ENCODE peak calls at places on chromosome 20, in seven cellular contexts. A is H9, P is mesendoderm, Q is IMR-90, Z is neuronal stem cell, F is H1, H is trophoblast cell. Y is an unnamed sample.

GRCh38 chr20:53786071-53786444 is 192.4 kb upstream of the ZNF217 start:
- DNase-seq in F (no peak), A (no peak), Q (no peak), Z (no peak), P (no peak), H (peak), Y (no peak)

GRCh38 chr20:64223526-64224067 is 32.0 kb upstream of the PCMTD2 start:
- DNase-seq in H (no peak), P (peak), A (peak), F (peak), Z (peak), Q (peak), Y (peak)

GRCh38 chr20:17716331-17716730 is 16.6 kb downstream of the BANF2 start:
- DNase-seq in A (no peak), H (no peak), F (no peak), Q (no peak), P (no peak), Z (no peak), Y (no peak)

GRCh38 chr20:10954137-10954840 is 280.5 kb upstream of the JAG1 start:
- DNase-seq in Q (peak), H (peak), F (no peak), Z (no peak), P (peak), A (no peak), Y (no peak)

GRCh38 chr20:1154734-1155133 is 30.0 kb downstream of the TMEM74B start:
- DNase-seq in A (no peak), P (no peak), Z (no peak), H (no peak), Q (no peak), F (no peak), Y (no peak)

GRCh38 chr20:18973499-18974173 is 160.1 kb downstream of the SCP2D1 start:
- DNase-seq in Q (no peak), F (no peak), Z (no peak), P (no peak), H (no peak), A (no peak), Y (no peak)

GRCh38 chr20:33415948-33416347 is 14.6 kb upstream of the CDK5RAP1 start:
- DNase-seq in P (peak), F (peak), Z (peak), Q (peak), A (peak), H (no peak), Y (peak)

GRCh38 chr20:50654899-50655298 is 36.4 kb downstream of the RIPOR3 start:
- DNase-seq in Q (no peak), F (no peak), A (no peak), Z (no peak), H (no peak), P (no peak), Y (no peak)

GRCh38 chr20:44069203-44069931 is 117.6 kb downstream of the JPH2 start:
- DNase-seq in H (no peak), P (no peak), F (no peak), A (no peak), Z (no peak), Q (no peak), Y (no peak)

GRCh38 chr20:20439602-20440001 is 71.7 kb downstream of the INSM1 start:
- DNase-seq in P (no peak), A (no peak), H (no peak), F (no peak), Q (no peak), Z (no peak), Y (no peak)

GRCh38 chr20:12591949-12592470 is 416.8 kb upstream of the SPTLC3 start:
- DNase-seq in H (peak), F (no peak), A (no peak), Q (no peak), P (peak), Z (no peak), Y (no peak)

GRCh38 chr20:61236677-61237076 is 15.4 kb upstream of the CDH4 start:
- DNase-seq in P (peak), H (no peak), Z (no peak), Q (no peak), F (no peak), A (no peak), Y (no peak)

GRCh38 chr20:37796121-37796520 is 102.3 kb downstream of the CTNNBL1 start:
- DNase-seq in Z (no peak), P (no peak), H (no peak), F (no peak), A (no peak), Q (no peak), Y (no peak)

GRCh38 chr20:62766716-62767115 is 29.6 kb upstream of the MRGBP start:
- DNase-seq in Z (no peak), Q (no peak), A (no peak), H (no peak), P (no peak), F (no peak), Y (no peak)

GRCh38 chr20:9476637-9477036 is 37.8 kb upstream of the LAMP5 start:
- DNase-seq in F (no peak), P (no peak), Q (no peak), Z (no peak), H (no peak), A (no peak), Y (no peak)

GRCh38 chr20:18956878-18957277 is 143.3 kb downstream of the SCP2D1 start:
- DNase-seq in A (no peak), Z (no peak), F (no peak), Q (no peak), H (no peak), P (no peak), Y (no peak)

GRCh38 chr20:10790013-10790412 is 116.2 kb upstream of the JAG1 start:
- DNase-seq in A (no peak), F (no peak), H (peak), P (no peak), Q (no peak), Z (no peak), Y (no peak)

GRCh38 chr20:17630151-17630805 is 51.8 kb downstream of the RRBP1 start:
- DNase-seq in Q (no peak), P (no peak), H (no peak), F (no peak), Z (no peak), A (no peak), Y (no peak)

DNA sequence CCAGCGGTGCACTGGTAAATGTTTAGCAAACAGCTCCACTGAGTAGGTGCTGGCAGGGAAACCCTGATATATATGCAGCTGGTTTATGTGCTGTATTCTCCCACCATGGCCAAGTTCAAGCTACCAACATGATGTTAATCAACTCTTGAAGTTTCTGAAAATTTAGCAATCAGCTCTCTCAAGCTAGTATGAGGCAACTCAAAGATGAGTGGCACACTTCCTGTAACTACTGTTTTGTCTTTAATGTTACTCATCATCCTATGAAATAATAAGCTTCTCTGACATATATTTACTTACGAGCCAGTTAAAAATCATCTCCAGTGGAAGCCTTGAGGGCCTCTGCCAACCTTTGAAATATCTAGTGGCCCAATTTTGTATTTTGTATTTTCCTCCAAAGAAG is 54.7 kb downstream of the TRMT6 start:
- DNase-seq in F (no peak), Z (no peak), H (no peak), P (no peak), A (no peak), Q (no peak), Y (no peak)
- H2BK120ac ChIP-seq in F (no peak), Z (no peak), H (no peak), P (no peak), A (no peak), Q (no peak), Y (no peak)

GRCh38 chr20:6381887-6382286 is 259.1 kb upstream of the FERMT1 start:
- DNase-seq in F (no peak), Z (peak), P (peak), A (no peak), H (no peak), Q (peak), Y (peak)
- H2BK120ac ChIP-seq in F (no peak), Z (no peak), P (no peak), A (no peak), H (no peak), Q (no peak), Y (no peak)

GRCh38 chr20:49283176-49283702 is 5.4 kb upstream of the ZNFX1 start:
- DNase-seq in A (no peak), P (peak), Z (no peak), Q (no peak), F (no peak), H (no peak), Y (no peak)
- H2BK120ac ChIP-seq in A (no peak), P (no peak), Z (no peak), Q (no peak), F (no peak), H (no peak), Y (no peak)

GRCh38 chr20:59583428-59584277 is 20.7 kb upstream of the PHACTR3 start:
- DNase-seq in P (no peak), F (no peak), Z (no peak), Q (no peak), H (no peak), A (no peak), Y (no peak)
- H2BK120ac ChIP-seq in P (no peak), F (no peak), Z (no peak), Q (no peak), H (no peak), A (no peak), Y (no peak)

GRCh38 chr20:2815242-2815900 is 584 bp downstream of the C20orf141 start:
- DNase-seq in F (no peak), Q (no peak), Z (no peak), H (no peak), P (no peak), A (no peak), Y (no peak)

GRCh38 chr20:2817891-2818595 is 1.9 kb downstream of the TMEM239 start:
- DNase-seq in H (peak), A (no peak), P (no peak), Q (no peak), F (no peak), Z (no peak), Y (no peak)

GRCh38 chr20:2817341-2817726 is 1.2 kb downstream of the TMEM239 start:
- DNase-seq in F (no peak), Q (no peak), Z (no peak), P (no peak), A (no peak), H (no peak), Y (no peak)

GRCh38 chr20:2816030-2816582 is at the start of gene TMEM239:
- DNase-seq in F (no peak), A (no peak), H (no peak), P (no peak), Q (no peak), Z (no peak), Y (no peak)

GRCh38 chr20:2816583-2817340 is 598 bp downstream of the TMEM239 start:
- DNase-seq in H (no peak), A (peak), P (no peak), Q (peak), Z (no peak), F (no peak), Y (no peak)
- H2BK120ac ChIP-seq in H (no peak), A (no peak), P (no peak), Q (peak), Z (peak), F (no peak), Y (no peak)

GRCh38 chr20:52761867-52762266 is 210.3 kb upstream of the TSHZ2 start:
- DNase-seq in Z (no peak), F (no peak), A (no peak), H (no peak), Q (no peak), P (no peak), Y (peak)
- H2BK120ac ChIP-seq in Z (no peak), F (no peak), A (no peak), H (no peak), Q (no peak), P (no peak), Y (no peak)

GRCh38 chr20:6818033-6818808 is 50.7 kb downstream of the BMP2 start:
- DNase-seq in F (peak), Z (no peak), Q (no peak), P (peak), H (no peak), A (peak), Y (no peak)
- H2BK120ac ChIP-seq in F (no peak), Z (no peak), Q (no peak), P (no peak), H (no peak), A (no peak), Y (no peak)

DNA sequence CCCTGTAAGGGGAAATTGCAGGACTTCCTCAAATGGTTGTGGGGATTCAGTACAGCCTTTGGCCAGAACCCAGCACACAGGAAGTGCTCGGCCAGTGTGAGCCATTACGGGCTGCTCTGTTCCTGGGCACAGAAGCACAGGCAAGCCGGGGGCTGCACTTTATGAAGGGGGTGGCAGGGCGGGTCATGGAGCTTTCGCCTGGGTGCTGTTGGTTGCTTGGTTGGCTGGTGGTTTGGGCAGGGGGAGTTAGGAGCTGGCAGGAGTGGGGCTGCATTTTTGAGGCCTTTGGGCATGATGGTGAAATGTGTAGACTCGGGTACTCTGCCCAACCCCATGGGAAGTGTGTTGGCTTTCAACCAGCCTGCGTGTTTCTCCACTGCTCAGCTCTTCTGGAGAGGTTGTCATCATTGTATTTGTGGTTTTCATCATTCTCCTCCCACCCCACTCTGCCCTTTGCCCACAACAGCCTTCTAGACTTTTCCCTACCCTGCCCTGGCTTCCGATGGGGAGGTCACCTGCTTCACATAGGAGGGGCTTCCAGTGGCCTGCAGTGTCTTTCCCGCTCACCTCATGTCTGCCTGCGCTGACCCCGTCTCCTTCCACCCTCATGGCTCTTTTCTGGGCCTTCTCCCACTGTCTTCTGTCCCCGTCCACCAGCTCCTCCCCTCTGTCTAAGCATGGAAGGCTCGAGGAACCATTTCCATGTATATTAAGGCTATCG is 16.1 kb upstream of the RBM38 start:
- DNase-seq in H (no peak), P (no peak), Q (no peak), Z (no peak), A (no peak), F (no peak), Y (no peak)
- H2BK120ac ChIP-seq in H (no peak), P (no peak), Q (no peak), Z (no peak), A (no peak), F (no peak), Y (no peak)

GRCh38 chr20:31723282-31724078 is 812 bp upstream of the BCL2L1 start:
- DNase-seq in P (peak), F (peak), H (peak), A (peak), Z (peak), Q (peak), Y (peak)
- H2BK120ac ChIP-seq in P (peak), F (peak), H (peak), A (no peak), Z (peak), Q (peak), Y (peak)

GRCh38 chr20:41110930-41111577 is 26.3 kb upstream of the PLCG1 start:
- DNase-seq in A (no peak), Z (no peak), F (no peak), H (peak), Q (no peak), P (peak), Y (no peak)
- H2BK120ac ChIP-seq in A (no peak), Z (no peak), F (no peak), H (no peak), Q (no peak), P (no peak), Y (no peak)

Y was measured in mesenchymal stem cell.